ENCODE peak calls at places on chromosomes 6 and 20, in four cellular contexts. U, K, N and X are unnamed samples.

GRCh38 chr20:64278319-64278681 is 22.8 kb downstream of the PCMTD2 start:
- DNase-seq in U (no peak), K (no peak), N (no peak), X (no peak)

GRCh38 chr6:82144007-82144851 is 103.3 kb downstream of the IBTK start:
- DNase-seq in U (no peak), N (peak; percentile 72), K (no peak), X (peak; percentile 2)

GRCh38 chr6:149459761-149460160 is 25.1 kb downstream of the ZC3H12D start:
- DNase-seq in N (no peak), U (no peak), K (no peak), X (no peak)

GRCh38 chr6:156658186-156658585 is 119.0 kb upstream of the ARID1B start:
- DNase-seq in N (no peak), U (no peak), K (peak; percentile 45), X (no peak)

GRCh38 chr20:723756-724155 is 44.5 kb downstream of the SLC52A3 start:
- DNase-seq in K (no peak), N (no peak), U (no peak), X (no peak)

GRCh38 chr20:44398303-44398702 is 42.8 kb downstream of the HNF4A start:
- DNase-seq in N (no peak), U (no peak), K (no peak), X (no peak)

GRCh38 chr6:167566711-167567141 is 241.8 kb downstream of the TTLL2 start:
- DNase-seq in K (no peak), U (no peak), N (peak; percentile 57), X (no peak)

GRCh38 chr6:82588020-82588419 is 224.4 kb downstream of the TPBG start:
- DNase-seq in K (no peak), N (no peak), U (no peak), X (no peak)

GRCh38 chr20:51598581-51598980 is 56.1 kb upstream of the NFATC2 start:
- DNase-seq in N (no peak), K (no peak), U (no peak), X (no peak)

GRCh38 chr6:388202-388903 is 3.2 kb upstream of the IRF4 start:
- DNase-seq in N (peak; percentile 66), K (no peak), U (no peak), X (no peak)

GRCh38 chr20:38172344-38172743 is 7.3 kb upstream of the TGM2 start:
- DNase-seq in N (no peak), U (no peak), K (no peak), X (no peak)

GRCh38 chr20:36927704-36928103 is 23.8 kb downstream of the SAMHD1 start:
- DNase-seq in K (no peak), U (no peak), N (no peak), X (no peak)

GRCh38 chr6:33742092-33742491 is 4.6 kb downstream of the IP6K3 start:
- DNase-seq in K (no peak), U (no peak), N (no peak), X (no peak)

GRCh38 chr20:53355790-53356189 is 237.8 kb downstream of the ZNF217 start:
- DNase-seq in K (no peak), N (no peak), U (no peak), X (no peak)

GRCh38 chr6:75802366-75802765 is 53.3 kb downstream of the MYO6 start:
- DNase-seq in K (no peak), U (no peak), N (no peak), X (no peak)

GRCh38 chr20:50733644-50734349 is 2.4 kb downstream of the PARD6B start:
- DNase-seq in U (no peak), N (no peak), K (no peak), X (no peak)

GRCh38 chr6:107670792-107671199 is 153.3 kb downstream of the SCML4 start:
- DNase-seq in U (no peak), N (no peak), K (no peak), X (no peak)

GRCh38 chr6:10824819-10825218 is 13.5 kb downstream of the MAK start:
- DNase-seq in U (no peak), K (no peak), N (no peak), X (no peak)

DNA sequence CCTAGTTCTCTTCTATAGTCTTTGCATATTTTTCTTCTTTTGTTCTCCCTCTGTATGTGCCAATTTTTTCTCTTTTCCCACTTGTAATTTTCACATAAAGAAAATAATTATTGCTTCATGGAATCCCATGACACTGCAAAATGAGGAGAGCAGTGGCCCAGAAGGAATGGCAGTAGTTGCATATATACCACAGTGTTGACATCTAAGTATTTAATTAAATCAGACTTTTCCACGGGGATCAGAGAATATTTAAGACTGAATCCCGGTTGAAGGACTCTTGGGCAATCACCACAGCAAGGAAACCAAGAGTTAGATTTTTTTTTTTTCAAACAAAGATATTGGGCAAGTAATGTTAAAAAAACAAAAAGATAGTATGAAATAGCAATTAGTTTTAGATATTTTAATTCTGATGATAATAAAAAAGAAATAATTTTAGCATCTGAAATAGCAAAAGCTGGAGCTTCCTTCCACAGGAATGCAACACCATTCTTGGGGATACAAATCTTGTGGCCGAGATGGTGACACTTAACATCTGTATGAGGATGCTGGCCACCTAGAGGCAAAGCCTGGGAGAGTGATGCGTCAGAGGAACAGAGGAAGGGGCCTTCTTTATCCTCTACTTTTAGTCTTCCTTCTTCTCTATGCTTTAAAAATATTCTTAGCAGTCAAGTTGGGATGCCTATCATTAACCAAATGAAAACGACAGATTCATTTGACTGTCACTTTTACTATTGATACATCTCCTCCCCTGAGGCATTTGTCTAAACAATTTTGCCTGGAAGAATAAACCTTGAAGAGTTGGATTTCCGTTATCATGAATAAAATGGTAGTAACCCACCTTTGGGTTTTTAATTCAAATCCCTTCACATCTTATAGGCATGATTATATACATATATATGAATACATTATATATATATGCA is 356.2 kb downstream of the GJA1 start:
- DNase-seq in K (no peak), N (no peak), U (no peak), X (no peak)
- TF ChIP-seq CTCF in K (no peak), N (no peak), U (no peak), X (no peak)

DNA sequence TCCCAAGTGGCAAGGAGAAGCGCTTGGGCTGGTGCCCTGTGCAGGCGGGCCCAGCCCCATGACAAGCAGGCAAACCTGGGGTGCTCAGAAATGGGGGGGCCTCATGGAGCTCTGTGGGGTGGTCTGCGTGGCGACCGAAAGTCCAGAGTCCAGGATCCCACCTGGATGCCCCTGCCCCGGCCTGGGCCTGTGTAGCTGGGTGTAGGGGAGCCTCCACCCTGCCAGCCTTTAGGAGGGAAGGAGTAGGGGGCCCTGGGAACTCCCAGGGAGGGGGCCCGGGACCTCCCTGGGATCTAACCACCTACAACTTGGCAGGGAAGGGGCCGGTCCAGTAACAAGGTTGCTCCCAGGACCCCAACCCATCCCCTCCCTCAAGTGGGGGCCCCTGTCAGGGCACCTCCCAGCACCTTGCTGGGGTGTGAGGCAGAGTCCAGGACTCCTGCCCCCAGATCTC is 4.5 kb upstream of the LAMA5 start:
- DNase-seq in N (no peak), K (no peak), U (no peak), X (no peak)
- H3K4me1 ChIP-seq in N (no peaks in the 10 kb centered on the region), K (peaks cover 28% of the 10 kb centered on the region), U (no peaks in the 10 kb centered on the region), X (peaks cover 23% of the 10 kb centered on the region)

GRCh38 chr20:39822667-39823066 is 860.5 kb downstream of the DHX35 start:
- DNase-seq in U (no peak), N (no peak), K (no peak), X (no peak)
- H3K4me3 ChIP-seq in U (no peak overlapping the region), N (no peak overlapping the region), K (no peak overlapping the region), X (no peak overlapping the region)

DNA sequence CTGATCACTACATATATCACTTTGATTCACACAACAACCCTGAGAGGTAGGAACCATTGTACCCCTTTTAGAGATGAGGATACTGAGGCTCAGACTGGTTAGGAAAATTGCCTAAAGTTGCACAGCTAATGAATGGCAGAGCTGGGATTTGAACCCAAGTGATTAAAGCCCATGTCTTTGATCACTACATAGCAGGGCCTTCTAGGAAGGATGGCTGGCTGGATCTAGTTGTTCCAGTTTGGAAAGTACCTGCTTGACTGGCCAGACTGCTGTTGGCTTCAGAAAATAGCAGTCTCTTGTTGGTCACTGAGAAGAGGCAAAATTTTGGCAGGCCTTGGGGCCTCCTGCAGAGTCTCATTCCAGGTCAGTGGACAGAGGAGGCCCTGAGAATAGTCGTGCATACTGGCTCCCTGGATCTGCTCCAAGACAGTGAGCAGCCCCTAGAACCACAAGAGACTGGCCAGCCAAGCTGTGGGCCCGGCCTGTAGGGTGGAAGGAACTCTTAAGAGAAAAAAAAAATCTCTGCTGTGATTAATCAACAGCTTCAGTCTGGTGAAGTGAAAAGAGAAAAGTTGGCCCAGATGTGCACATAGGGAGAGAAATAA is 17.5 kb downstream of the PPARD start:
- DNase-seq in U (no peak), N (no peak), K (no peak), X (no peak)
- TF ChIP-seq CTCF in U (no peak), N (no peak), K (no peak), X (no peak)

GRCh38 chr20:57470666-57471495 is 54.1 kb downstream of the CTCFL start:
- DNase-seq in U (no peak), N (no peak), K (no peak), X (no peak)
- H3K4me1 ChIP-seq in U (no peaks in the 10 kb centered on the region), N (no peaks in the 10 kb centered on the region), K (no peaks in the 10 kb centered on the region), X (no peaks in the 10 kb centered on the region)

DNA sequence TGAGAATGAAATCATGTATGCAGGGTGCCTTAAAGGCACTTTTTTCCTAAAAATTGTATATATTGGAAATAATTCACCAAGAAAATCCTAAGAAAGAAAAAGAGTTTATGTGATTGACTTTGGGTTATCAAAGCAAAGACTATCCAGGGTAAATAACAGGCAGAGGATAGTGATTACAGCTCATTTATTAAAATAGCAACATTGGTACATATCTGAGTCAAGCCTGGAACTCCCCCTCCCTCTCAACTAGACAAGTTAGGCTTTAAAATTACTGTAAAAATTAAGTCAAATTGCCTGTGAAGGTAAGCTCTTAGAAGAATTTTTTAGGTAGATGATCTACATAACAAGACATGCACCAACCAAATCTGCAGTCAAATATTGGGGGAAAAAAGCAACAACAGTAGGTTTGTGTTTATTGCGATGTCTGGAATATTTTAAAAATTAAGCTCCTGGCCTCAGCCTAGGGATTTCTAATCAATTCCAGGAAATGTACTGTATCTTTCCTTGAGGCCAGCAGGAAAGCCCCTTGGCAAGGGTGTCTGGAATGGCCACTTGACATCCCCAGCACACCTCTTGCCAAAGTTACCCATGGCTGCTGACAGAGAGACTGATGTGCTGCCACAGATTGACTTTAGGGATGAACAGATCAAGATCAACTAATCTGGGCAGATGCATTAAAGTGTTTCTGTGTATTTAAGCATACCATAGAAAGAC is 31.2 kb upstream of the HBS1L start:
- DNase-seq in K (no peak), N (no peak), U (no peak), X (no peak)
- H3K4me3 ChIP-seq in K (no peak overlapping the region), N (no peak overlapping the region), U (no peak overlapping the region), X (no peak overlapping the region)

GRCh38 chr20:25481235-25481917 is 73.9 kb downstream of the GINS1 start:
- DNase-seq in N (no peak), U (no peak), K (peak; percentile 13), X (no peak)
- TF ChIP-seq CTCF in N (no peak), U (no peak), K (no peak), X (no peak)

GRCh38 chr6:36201612-36202011 is 5.1 kb downstream of the BRPF3 start:
- DNase-seq in N (no peak), K (no peak), U (no peak), X (no peak)
- H3K4me1 ChIP-seq in N (no peaks in the 10 kb centered on the region), K (peaks cover 16% of the 10 kb centered on the region), U (no peaks in the 10 kb centered on the region), X (peaks cover 20% of the 10 kb centered on the region)